ENCODE peak calls at places on chromosomes 6 and 20, in nine cellular contexts. V is B cell; U is NCI-H1105 treated with DMSO at 0.1 percent for 48 hours; D is activated gamma-delta T cell treated with anti-CD3 and anti-CD28 coated beads, Interleukin-2, amount 50 U/mL, for 16 hours; A is NCI-H1436 treated with DMSO at 0.1 percent for 48 hours; R is ELF-1; F is uterus; I is endothelial cell; T is LHCN-M2. J is an unnamed sample.

GRCh38 chr6:158560787-158561246 is 926 bp downstream of the TMEM181 start:
- DNase-seq in I (no peak), T (no peak), D (no peak), F (no peak), U (no peak), V (no peak), A (no peak), R (peak), J (no peak)

GRCh38 chr20:58877374-58878360 is 25.2 kb downstream of the GNAS start:
- DNase-seq in R (no peak), I (no peak), F (no peak), D (no peak), V (no peak), A (no peak), T (no peak), U (no peak), J (no peak)

GRCh38 chr20:43187476-43188233 is 2.1 kb downstream of the PTPRT start:
- DNase-seq in I (peak), D (peak), A (no peak), F (no peak), U (peak), T (peak), V (no peak), R (peak), J (peak)

GRCh38 chr20:4067600-4068261 is 52.4 kb upstream of the RNF24 start:
- DNase-seq in T (peak), A (no peak), R (no peak), D (no peak), U (no peak), F (no peak), I (no peak), V (no peak), J (peak)

GRCh38 chr20:51492167-51493092 is 50.1 kb downstream of the NFATC2 start:
- DNase-seq in D (no peak), T (no peak), V (no peak), R (peak), F (peak), U (no peak), I (peak), A (no peak), J (no peak)

GRCh38 chr6:137657351-137657911 is 163.2 kb upstream of the OLIG3 start:
- DNase-seq in F (no peak), A (no peak), V (no peak), R (no peak), I (no peak), U (no peak), T (peak), D (no peak), J (no peak)

GRCh38 chr6:79048611-79049010 is 29.4 kb downstream of the PHIP start:
- DNase-seq in A (no peak), I (peak), V (no peak), T (peak), R (no peak), U (peak), D (no peak), F (no peak), J (no peak)

GRCh38 chr6:155026366-155027045 is 31.4 kb downstream of the TIAM2 start:
- DNase-seq in F (peak), V (no peak), A (no peak), U (no peak), T (peak), I (no peak), R (no peak), D (no peak), J (peak)

GRCh38 chr6:69719602-69720193 is 77.1 kb downstream of the LMBRD1 start:
- DNase-seq in U (peak), T (peak), F (no peak), V (no peak), R (no peak), I (no peak), A (no peak), D (no peak), J (no peak)

GRCh38 chr6:4858194-4859028 is 82.2 kb downstream of the CDYL start:
- DNase-seq in A (no peak), T (no peak), F (no peak), R (no peak), D (no peak), I (no peak), V (no peak), U (no peak), J (no peak)

GRCh38 chr6:132320007-132320406 is 81.3 kb downstream of the MOXD1 start:
- DNase-seq in A (no peak), F (no peak), D (no peak), T (peak), I (no peak), U (no peak), R (no peak), V (no peak), J (peak)

GRCh38 chr6:138593100-138593877 is 94.0 kb upstream of the NHSL1 start:
- DNase-seq in R (no peak), U (no peak), V (peak), F (peak), A (no peak), I (peak), D (no peak), T (peak), J (peak)

GRCh38 chr6:43243649-43244321 is 504 bp downstream of the TTBK1 start:
- DNase-seq in D (no peak), F (no peak), T (no peak), V (no peak), U (no peak), A (no peak), I (no peak), R (no peak), J (no peak)

GRCh38 chr6:116405663-116406329 is 35.0 kb downstream of the DSE start:
- DNase-seq in U (no peak), V (no peak), A (no peak), I (no peak), D (no peak), R (peak), F (no peak), T (peak), J (no peak)

GRCh38 chr20:57594092-57594911 is 25.9 kb downstream of the ZBP1 start:
- DNase-seq in R (peak), F (no peak), U (peak), V (no peak), D (peak), I (peak), A (no peak), T (peak), J (no peak)

GRCh38 chr6:44697333-44697732 is 309.8 kb downstream of the CDC5L start:
- DNase-seq in U (no peak), I (no peak), D (no peak), T (peak), F (no peak), R (peak), A (no peak), V (no peak), J (no peak)

GRCh38 chr20:44097521-44098255 is 89.3 kb downstream of the JPH2 start:
- DNase-seq in V (peak), A (no peak), T (no peak), I (no peak), F (no peak), R (no peak), U (no peak), D (no peak), J (no peak)

GRCh38 chr20:46347831-46348230 is 39.5 kb upstream of the CDH22 start:
- DNase-seq in A (no peak), T (no peak), V (no peak), F (no peak), U (no peak), D (no peak), R (no peak), I (no peak), J (no peak)

GRCh38 chr6:89794324-89794723 is 25.3 kb downstream of the MDN1 start:
- DNase-seq in D (no peak), I (no peak), R (no peak), T (peak), U (no peak), V (no peak), F (no peak), A (no peak), J (no peak)

GRCh38 chr6:14129572-14129971 is 12.0 kb downstream of the CD83 start:
- DNase-seq in V (no peak), U (peak), D (no peak), T (peak), A (no peak), R (peak), F (peak), I (peak), J (peak)

J was measured in AG09309.